ENCODE peak calls at places on chromosomes 12 and 14, in seven cellular contexts. One of them, this sample, is unnamed.

GRCh38 chr12:3242199-3242863 is 165.2 kb downstream of the TSPAN9 start:
- DNase-seq in ovary: no peak
- DNase-seq in prostate gland: no peak
- DNase-seq in astrocyte: no peak
- DNase-seq in GM23248: no peak
- DNase-seq in neural progenitor cell: no peak
- DNase-seq in CD4-positive, alpha-beta T cell: no peak
- DNase-seq in this sample: peak

GRCh38 chr14:44767646-44768173 is 194.0 kb downstream of the KLHL28 start:
- DNase-seq in ovary: no peak
- DNase-seq in prostate gland: no peak
- DNase-seq in astrocyte: no peak
- DNase-seq in GM23248: no peak
- DNase-seq in neural progenitor cell: no peak
- DNase-seq in CD4-positive, alpha-beta T cell: no peak
- DNase-seq in this sample: no peak

GRCh38 chr12:52036587-52037171 is 14.6 kb upstream of the NR4A1 start:
- DNase-seq in ovary: peak
- DNase-seq in prostate gland: peak
- DNase-seq in astrocyte: peak
- DNase-seq in GM23248: peak
- DNase-seq in neural progenitor cell: peak
- DNase-seq in CD4-positive, alpha-beta T cell: peak
- DNase-seq in this sample: peak

GRCh38 chr14:21039585-21040369 is 2.4 kb upstream of the RNASE7 start:
- DNase-seq in ovary: peak
- DNase-seq in prostate gland: peak
- DNase-seq in astrocyte: peak
- DNase-seq in GM23248: peak
- DNase-seq in neural progenitor cell: peak
- DNase-seq in CD4-positive, alpha-beta T cell: no peak
- DNase-seq in this sample: no peak

GRCh38 chr12:95741635-95742034 is 48.9 kb downstream of the NTN4 start:
- DNase-seq in ovary: no peak
- DNase-seq in prostate gland: no peak
- DNase-seq in astrocyte: no peak
- DNase-seq in GM23248: no peak
- DNase-seq in neural progenitor cell: no peak
- DNase-seq in CD4-positive, alpha-beta T cell: no peak
- DNase-seq in this sample: no peak

GRCh38 chr12:13171921-13172859 is 24.3 kb upstream of the EMP1 start:
- DNase-seq in ovary: no peak
- DNase-seq in prostate gland: peak
- DNase-seq in astrocyte: peak
- DNase-seq in GM23248: peak
- DNase-seq in neural progenitor cell: peak
- DNase-seq in CD4-positive, alpha-beta T cell: no peak
- DNase-seq in this sample: no peak

GRCh38 chr14:75658957-75659356 is 1.7 kb downstream of the ERG28 start:
- DNase-seq in ovary: no peak
- DNase-seq in prostate gland: no peak
- DNase-seq in astrocyte: no peak
- DNase-seq in GM23248: no peak
- DNase-seq in neural progenitor cell: no peak
- DNase-seq in CD4-positive, alpha-beta T cell: no peak
- DNase-seq in this sample: no peak

GRCh38 chr12:118685983-118686607 is 295.2 kb upstream of the SRRM4 start:
- DNase-seq in ovary: no peak
- DNase-seq in prostate gland: no peak
- DNase-seq in astrocyte: no peak
- DNase-seq in GM23248: no peak
- DNase-seq in neural progenitor cell: no peak
- DNase-seq in CD4-positive, alpha-beta T cell: no peak
- DNase-seq in this sample: no peak

GRCh38 chr14:93619176-93619793 is 169.0 kb downstream of the PRIMA1 start:
- DNase-seq in ovary: no peak
- DNase-seq in prostate gland: no peak
- DNase-seq in astrocyte: peak
- DNase-seq in GM23248: peak
- DNase-seq in neural progenitor cell: peak
- DNase-seq in CD4-positive, alpha-beta T cell: no peak
- DNase-seq in this sample: no peak

GRCh38 chr14:76904100-76904739 is 78.0 kb downstream of the LRRC74A start:
- DNase-seq in ovary: peak
- DNase-seq in prostate gland: no peak
- DNase-seq in astrocyte: peak
- DNase-seq in GM23248: peak
- DNase-seq in neural progenitor cell: no peak
- DNase-seq in CD4-positive, alpha-beta T cell: no peak
- DNase-seq in this sample: peak

GRCh38 chr12:93758974-93759373 is 81.8 kb downstream of the CRADD start:
- DNase-seq in ovary: no peak
- DNase-seq in prostate gland: no peak
- DNase-seq in astrocyte: no peak
- DNase-seq in GM23248: no peak
- DNase-seq in neural progenitor cell: no peak
- DNase-seq in CD4-positive, alpha-beta T cell: no peak
- DNase-seq in this sample: no peak

GRCh38 chr12:87216436-87216835 is 812.8 kb downstream of the C12orf50 start:
- DNase-seq in ovary: no peak
- DNase-seq in prostate gland: no peak
- DNase-seq in astrocyte: peak
- DNase-seq in GM23248: peak
- DNase-seq in neural progenitor cell: no peak
- DNase-seq in CD4-positive, alpha-beta T cell: no peak
- DNase-seq in this sample: no peak

GRCh38 chr14:21257395-21258193 is 11.6 kb downstream of the HNRNPC start:
- DNase-seq in ovary: no peak
- DNase-seq in prostate gland: no peak
- DNase-seq in astrocyte: no peak
- DNase-seq in GM23248: peak
- DNase-seq in neural progenitor cell: no peak
- DNase-seq in CD4-positive, alpha-beta T cell: no peak
- DNase-seq in this sample: no peak

GRCh38 chr12:54228471-54228870 is 39.7 kb upstream of the SMUG1 start:
- DNase-seq in ovary: no peak
- DNase-seq in prostate gland: no peak
- DNase-seq in astrocyte: no peak
- DNase-seq in GM23248: no peak
- DNase-seq in neural progenitor cell: no peak
- DNase-seq in CD4-positive, alpha-beta T cell: no peak
- DNase-seq in this sample: no peak

GRCh38 chr12:109500406-109501185 is 23.2 kb downstream of the UBE3B start:
- DNase-seq in ovary: no peak
- DNase-seq in prostate gland: no peak
- DNase-seq in astrocyte: no peak
- DNase-seq in GM23248: no peak
- DNase-seq in neural progenitor cell: no peak
- DNase-seq in CD4-positive, alpha-beta T cell: no peak
- DNase-seq in this sample: no peak

GRCh38 chr12:100987552-100988277 is 193.1 kb downstream of the ANO4 start:
- DNase-seq in ovary: no peak
- DNase-seq in prostate gland: no peak
- DNase-seq in astrocyte: peak
- DNase-seq in GM23248: peak
- DNase-seq in neural progenitor cell: peak
- DNase-seq in CD4-positive, alpha-beta T cell: no peak
- DNase-seq in this sample: no peak

GRCh38 chr14:44945264-44945663 is 16.5 kb downstream of the KLHL28 start:
- DNase-seq in ovary: no peak
- DNase-seq in prostate gland: no peak
- DNase-seq in astrocyte: peak
- DNase-seq in GM23248: peak
- DNase-seq in neural progenitor cell: no peak
- DNase-seq in CD4-positive, alpha-beta T cell: no peak
- DNase-seq in this sample: no peak

GRCh38 chr12:130838284-130838950 is 633 bp downstream of the STX2 start:
- DNase-seq in ovary: peak
- DNase-seq in prostate gland: peak
- DNase-seq in astrocyte: peak
- DNase-seq in GM23248: peak
- DNase-seq in neural progenitor cell: peak
- DNase-seq in CD4-positive, alpha-beta T cell: no peak
- DNase-seq in this sample: no peak

GRCh38 chr14:32724864-32725550 is 213.7 kb upstream of the NPAS3 start:
- DNase-seq in ovary: no peak
- DNase-seq in prostate gland: no peak
- DNase-seq in astrocyte: peak
- DNase-seq in GM23248: peak
- DNase-seq in neural progenitor cell: no peak
- DNase-seq in CD4-positive, alpha-beta T cell: no peak
- DNase-seq in this sample: no peak

GRCh38 chr14:32728957-32729356 is 209.7 kb upstream of the NPAS3 start:
- DNase-seq in ovary: no peak
- DNase-seq in prostate gland: no peak
- DNase-seq in astrocyte: no peak
- DNase-seq in GM23248: no peak
- DNase-seq in neural progenitor cell: peak
- DNase-seq in CD4-positive, alpha-beta T cell: no peak
- DNase-seq in this sample: no peak

GRCh38 chr14:32726516-32726915 is 212.2 kb upstream of the NPAS3 start:
- DNase-seq in ovary: no peak
- DNase-seq in prostate gland: no peak
- DNase-seq in astrocyte: no peak
- DNase-seq in GM23248: no peak
- DNase-seq in neural progenitor cell: no peak
- DNase-seq in CD4-positive, alpha-beta T cell: no peak
- DNase-seq in this sample: no peak

GRCh38 chr14:32728526-32728925 is 210.2 kb upstream of the NPAS3 start:
- DNase-seq in ovary: no peak
- DNase-seq in prostate gland: no peak
- DNase-seq in astrocyte: no peak
- DNase-seq in GM23248: no peak
- DNase-seq in neural progenitor cell: no peak
- DNase-seq in CD4-positive, alpha-beta T cell: no peak
- DNase-seq in this sample: no peak

GRCh38 chr14:32727827-32728226 is 210.9 kb upstream of the NPAS3 start:
- DNase-seq in ovary: no peak
- DNase-seq in prostate gland: no peak
- DNase-seq in astrocyte: no peak
- DNase-seq in GM23248: no peak
- DNase-seq in neural progenitor cell: no peak
- DNase-seq in CD4-positive, alpha-beta T cell: no peak
- DNase-seq in this sample: no peak
- H3K27ac ChIP-seq in ovary: no peak
- H3K27ac ChIP-seq in prostate gland: no peak
- H3K27ac ChIP-seq in astrocyte: no peak
- H3K27ac ChIP-seq in GM23248: no peak
- H3K27ac ChIP-seq in neural progenitor cell: no peak
- H3K27ac ChIP-seq in CD4-positive, alpha-beta T cell: no peak
- H3K27ac ChIP-seq in this sample: no peak

DNA sequence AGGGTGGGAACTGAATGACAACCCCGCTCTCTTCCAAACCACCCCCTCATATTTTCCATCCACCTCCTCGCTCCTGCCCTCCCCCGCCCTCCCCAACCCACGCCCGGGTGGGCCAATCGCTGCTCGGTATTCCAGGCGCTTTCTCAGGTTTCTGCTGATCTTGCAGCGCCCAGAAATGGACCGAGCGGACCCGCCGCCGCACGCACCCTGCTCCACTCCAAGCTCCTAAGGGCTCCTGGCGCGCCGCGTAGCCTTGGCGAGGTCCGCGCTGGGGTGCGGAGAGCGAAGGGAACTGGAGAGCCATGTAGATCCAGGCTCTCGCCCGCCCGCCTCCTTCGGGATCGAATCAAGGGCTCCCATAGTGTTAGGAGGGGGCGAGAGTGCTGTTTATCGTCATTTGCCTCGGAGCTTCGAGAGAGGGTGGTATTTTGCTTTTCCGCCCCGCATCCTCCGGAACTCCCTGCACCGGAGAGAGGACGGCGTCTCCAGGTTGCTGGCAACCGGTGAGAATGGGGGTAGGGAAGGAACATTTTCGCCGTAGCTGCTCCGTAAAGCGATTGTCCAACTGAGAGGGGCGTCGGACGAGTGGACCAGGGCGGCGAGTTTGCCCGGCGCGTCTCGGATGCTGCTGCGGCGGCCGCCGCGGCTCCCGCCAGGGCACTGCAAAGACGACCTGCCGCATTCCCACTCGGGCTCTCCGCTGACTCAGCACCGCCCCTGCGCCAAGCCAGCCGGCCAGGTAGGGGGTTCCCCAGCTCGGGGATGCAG is at the start of gene KCNA1:
- DNase-seq in ovary: no peak
- DNase-seq in prostate gland: no peak
- DNase-seq in astrocyte: peak
- DNase-seq in GM23248: peak
- DNase-seq in neural progenitor cell: peak
- DNase-seq in CD4-positive, alpha-beta T cell: no peak
- DNase-seq in this sample: no peak
- H3K27ac ChIP-seq in ovary: no peak
- H3K27ac ChIP-seq in prostate gland: no peak
- H3K27ac ChIP-seq in astrocyte: no peak
- H3K27ac ChIP-seq in GM23248: no peak
- H3K27ac ChIP-seq in neural progenitor cell: no peak
- H3K27ac ChIP-seq in CD4-positive, alpha-beta T cell: no peak
- H3K27ac ChIP-seq in this sample: no peak

DNA sequence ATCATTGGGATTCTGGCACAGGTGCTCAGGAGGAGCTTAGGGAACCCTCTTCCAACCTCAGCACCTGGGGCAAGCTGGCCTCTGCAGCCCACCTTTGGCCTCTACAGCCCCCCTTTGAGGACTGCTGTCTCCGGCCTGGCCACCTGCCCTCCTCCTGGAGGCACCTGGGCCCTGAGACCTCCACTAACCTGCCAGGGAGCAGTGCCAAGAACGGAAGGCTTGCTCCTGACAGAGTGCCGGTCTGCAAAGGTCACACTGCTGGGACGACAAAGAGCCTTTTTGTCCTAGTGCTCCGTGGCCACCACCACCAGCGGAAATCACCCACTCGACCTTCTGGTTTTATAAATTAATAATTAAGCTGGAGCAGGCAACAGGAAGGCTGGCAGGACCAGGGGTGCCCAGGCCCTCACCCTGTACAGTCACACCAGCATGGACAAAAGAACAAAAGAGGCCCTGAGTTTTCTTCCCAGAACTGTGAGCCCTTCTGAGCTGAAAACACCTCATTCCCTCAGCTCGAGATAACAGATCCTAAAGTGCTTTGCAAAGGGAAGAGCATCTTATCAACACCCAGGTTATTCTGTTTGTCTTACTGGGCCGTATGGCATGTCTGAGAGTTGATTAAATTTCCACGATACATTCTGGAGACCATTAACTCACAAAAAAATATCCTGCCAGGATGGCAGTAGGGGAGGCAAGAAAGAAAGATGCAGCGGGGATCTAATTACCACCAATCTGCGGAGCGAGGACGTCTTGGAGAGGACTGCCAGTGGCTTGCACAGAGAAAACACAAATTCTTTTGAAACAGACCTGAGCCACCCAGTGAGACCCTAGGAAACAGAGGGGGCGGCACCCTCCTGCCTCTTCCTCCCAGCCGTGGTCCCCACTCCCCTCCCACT is 8.2 kb downstream of the TESC start:
- DNase-seq in ovary: no peak
- DNase-seq in prostate gland: no peak
- DNase-seq in astrocyte: no peak
- DNase-seq in GM23248: no peak
- DNase-seq in neural progenitor cell: no peak
- DNase-seq in CD4-positive, alpha-beta T cell: no peak
- DNase-seq in this sample: no peak
- H3K27ac ChIP-seq in ovary: no peak
- H3K27ac ChIP-seq in prostate gland: no peak
- H3K27ac ChIP-seq in astrocyte: no peak
- H3K27ac ChIP-seq in GM23248: no peak
- H3K27ac ChIP-seq in neural progenitor cell: peak
- H3K27ac ChIP-seq in CD4-positive, alpha-beta T cell: no peak
- H3K27ac ChIP-seq in this sample: peak

GRCh38 chr12:79665488-79665887 is 25.3 kb downstream of the PAWR start:
- DNase-seq in ovary: no peak
- DNase-seq in prostate gland: no peak
- DNase-seq in astrocyte: no peak
- DNase-seq in GM23248: no peak
- DNase-seq in neural progenitor cell: no peak
- DNase-seq in CD4-positive, alpha-beta T cell: no peak
- DNase-seq in this sample: no peak
- H3K27ac ChIP-seq in ovary: no peak
- H3K27ac ChIP-seq in prostate gland: no peak
- H3K27ac ChIP-seq in astrocyte: no peak
- H3K27ac ChIP-seq in GM23248: no peak
- H3K27ac ChIP-seq in neural progenitor cell: no peak
- H3K27ac ChIP-seq in CD4-positive, alpha-beta T cell: no peak
- H3K27ac ChIP-seq in this sample: no peak